ENCODE peak calls at places on chromosomes 4 and X, in seven cellular contexts. O is hepatocyte, P is neural progenitor cell, Z is GM23338, U is OCI-LY7, I is SK-N-SH, N is MM.1S. Y is an unnamed sample.
A peak's percentile ranks its signal among the peaks of the same experiment; 100 is the strongest.

GRCh38 chrX:152884171-152884570 is 13.7 kb upstream of the ZNF185 start:
- DNase-seq in N (no peak), Z (peak; percentile 33), O (no peak), P (no peak), U (no peak), I (no peak), Y (no peak)

GRCh38 chr4:10656988-10657387 is 27.6 kb downstream of the CLNK start:
- DNase-seq in Z (no peak), O (peak; percentile 14), U (no peak), I (no peak), N (no peak), P (no peak), Y (peak; percentile 89)

GRCh38 chr4:134905061-134905460 is 703.5 kb upstream of the PABPC4L start:
- DNase-seq in U (no peak), I (no peak), N (no peak), O (no peak), P (no peak), Z (no peak), Y (peak; percentile 7)

GRCh38 chrX:45024501-45024900 is 151.5 kb downstream of the KDM6A start:
- DNase-seq in O (no peak), I (no peak), P (no peak), U (no peak), N (no peak), Z (no peak), Y (no peak)

GRCh38 chr4:142110136-142110535 is 473.8 kb downstream of the IL15 start:
- DNase-seq in I (no peak), U (no peak), Z (no peak), O (no peak), N (no peak), P (no peak), Y (no peak)

GRCh38 chrX:49043220-49043986 is at the start of gene TFE3:
- DNase-seq in O (peak; percentile 98), I (peak; percentile 94), P (peak; percentile 99), Z (peak; percentile 98), N (peak; percentile 97), U (peak; percentile 98), Y (peak; percentile 99)

GRCh38 chrX:44012484-44013096 is 39.4 kb upstream of the NDP start:
- DNase-seq in N (peak; percentile 50), U (no peak), P (no peak), I (no peak), Z (no peak), O (no peak), Y (peak; percentile 95)

GRCh38 chr4:73730292-73730691 is 10.1 kb upstream of the CXCL8 start:
- DNase-seq in Z (no peak), P (no peak), N (no peak), O (no peak), I (no peak), U (no peak), Y (peak; percentile 89)

GRCh38 chrX:72020204-72020603 is 109.6 kb downstream of the NHSL2 start:
- DNase-seq in I (no peak), N (no peak), Z (no peak), P (no peak), O (no peak), U (no peak), Y (no peak)

GRCh38 chr4:75963558-75963957 is 22.7 kb upstream of the NAAA start:
- DNase-seq in I (no peak), O (no peak), P (no peak), U (no peak), Z (no peak), N (no peak), Y (no peak)
- TF ChIP-seq EZH2phosphoT487 in I (no peak), O (no peak), P (no peak), U (no peak), Z (no peak), N (no peak), Y (no peak)

DNA sequence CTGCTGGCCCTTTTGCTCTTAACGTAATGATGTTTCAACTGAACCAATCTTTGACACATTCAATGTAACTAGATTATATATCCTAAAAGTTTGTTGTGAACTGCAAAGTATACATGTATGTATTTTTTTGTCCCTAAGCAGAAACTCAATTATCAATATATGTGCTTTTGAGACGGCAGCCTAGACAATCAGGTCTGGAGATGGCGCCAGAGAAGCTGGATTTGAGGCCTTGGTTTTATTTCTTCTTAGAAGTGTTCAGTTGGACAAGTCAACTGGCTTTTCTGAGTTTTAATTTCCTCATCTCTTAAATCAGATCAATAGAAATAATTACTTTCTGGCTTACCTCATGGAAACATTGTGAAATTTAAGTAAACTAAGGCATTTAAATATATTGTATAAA is 62.5 kb downstream of the DCAF8L1 start:
- DNase-seq in O (peak; percentile 25), I (no peak), U (no peak), Z (peak; percentile 2), P (peak; percentile 11), N (no peak), Y (peak; percentile 46)
- TF ChIP-seq CTCF in O (peak; percentile 37), I (no peak), U (no peak), Z (peak; percentile 49), P (peak; percentile 45), N (no peak), Y (peak; percentile 51)

GRCh38 chr4:36286481-36286871 is 5.1 kb downstream of the DTHD1 start:
- DNase-seq in O (no peak), I (no peak), Z (no peak), U (no peak), P (no peak), N (no peak), Y (no peak)
- H2AFZ ChIP-seq in O (no peak overlapping the region), I (no peak overlapping the region), Z (no peak overlapping the region), U (peak overlapping the region; percentile 56), P (no peak overlapping the region), N (no peak overlapping the region), Y (peak overlapping the region; percentile 21)

DNA sequence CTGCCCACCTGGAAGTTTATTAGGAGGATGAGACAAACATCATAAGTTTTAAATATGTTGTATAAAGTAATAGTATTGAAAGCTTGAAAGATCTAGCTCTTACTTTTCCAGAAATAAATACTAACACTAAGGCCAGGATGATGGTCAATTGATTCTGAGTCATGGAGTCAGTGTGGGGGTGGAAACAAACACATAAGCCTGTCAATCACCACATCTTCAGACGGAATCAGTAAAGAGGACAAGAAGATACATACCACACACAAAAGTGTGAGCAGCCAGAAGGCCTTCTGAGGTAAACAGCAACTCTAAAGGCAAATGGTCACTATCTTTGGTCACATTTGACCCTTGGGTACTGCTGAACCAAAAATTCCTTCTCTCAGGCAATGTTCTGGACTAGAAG is 365.0 kb upstream of the RASGEF1B start:
- DNase-seq in P (no peak), N (no peak), O (no peak), I (no peak), Z (no peak), U (no peak), Y (no peak)
- TF ChIP-seq EZH2phosphoT487 in P (no peak), N (no peak), O (no peak), I (no peak), Z (no peak), U (no peak), Y (no peak)

GRCh38 chr4:57146444-57146843 is 36.3 kb upstream of the IGFBP7 start:
- DNase-seq in O (no peak), N (no peak), I (no peak), U (no peak), P (no peak), Z (no peak), Y (no peak)
- TF ChIP-seq CTCF in O (no peak), N (no peak), I (no peak), U (no peak), P (no peak), Z (no peak), Y (no peak)

DNA sequence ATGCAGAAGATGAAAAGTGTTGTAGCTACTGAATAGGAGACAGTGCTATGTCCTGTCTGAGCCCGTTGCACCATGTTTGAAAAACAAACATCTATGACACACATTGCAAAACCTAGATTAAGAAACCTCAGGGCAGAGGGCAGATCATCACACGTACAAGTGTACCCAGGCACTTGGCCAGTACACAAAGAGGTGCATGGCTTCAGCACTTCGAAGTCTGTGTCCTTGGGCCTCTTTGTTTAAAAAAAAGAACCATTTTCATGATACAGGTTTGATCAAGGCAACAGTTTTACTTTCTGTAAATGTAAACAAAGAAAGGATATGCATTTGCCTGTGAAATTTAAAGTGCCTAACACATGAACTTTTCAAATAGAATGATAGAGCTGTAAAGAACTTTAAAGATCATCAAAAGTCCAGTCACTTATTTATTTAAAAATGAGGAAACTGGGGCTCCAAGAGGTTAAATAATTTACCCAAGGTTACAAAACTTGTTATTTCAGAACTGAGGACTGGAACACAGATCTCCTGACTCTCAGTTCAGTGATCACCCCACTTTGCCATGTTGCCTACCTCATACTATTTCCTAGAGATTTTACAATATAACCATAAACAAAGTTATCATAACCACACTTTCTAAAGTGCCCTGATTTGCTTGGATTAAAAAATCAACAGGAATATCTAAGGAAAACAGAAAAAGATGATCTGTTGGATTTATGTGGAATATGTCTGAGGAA is 7.2 kb upstream of the ACSL4 start:
- DNase-seq in I (no peak), O (peak; percentile 30), N (no peak), P (no peak), U (no peak), Z (no peak), Y (peak; percentile 60)
- H2AFZ ChIP-seq in I (no peak overlapping the region), O (no peak overlapping the region), N (no peak overlapping the region), P (no peak overlapping the region), U (no peak overlapping the region), Z (no peak overlapping the region), Y (no peak overlapping the region)

DNA sequence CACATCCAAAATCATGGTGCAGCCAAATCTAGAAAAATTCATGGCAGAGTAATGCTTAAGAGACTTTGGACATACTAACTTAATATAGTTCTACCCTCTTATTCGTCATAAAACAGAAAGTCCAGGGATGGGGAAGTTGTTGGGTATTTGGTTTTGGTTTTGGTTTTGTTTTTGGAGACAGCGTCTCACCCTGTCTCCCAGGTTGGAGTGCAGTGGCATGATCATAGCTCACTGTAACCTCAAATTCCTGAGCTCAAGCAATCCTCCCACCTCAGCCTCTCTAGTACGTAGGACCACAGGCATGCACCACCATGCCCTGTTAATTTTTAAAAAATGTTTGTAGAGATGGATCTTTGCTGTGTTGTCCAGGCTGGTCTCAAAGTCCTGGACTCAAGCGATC is 271.8 kb upstream of the TENM3 start:
- DNase-seq in Z (no peak), U (no peak), N (peak; percentile 53), O (no peak), P (no peak), I (no peak), Y (no peak)
- TF ChIP-seq EZH2phosphoT487 in Z (no peak), U (no peak), N (no peak), O (no peak), P (no peak), I (no peak), Y (no peak)

GRCh38 chrX:154046262-154046771 is 26.6 kb upstream of the IRAK1 start:
- DNase-seq in O (peak; percentile 67), P (peak; percentile 9), N (no peak), U (no peak), I (no peak), Z (no peak), Y (no peak)
- TF ChIP-seq CTCF in O (peak; percentile 28), P (no peak), N (no peak), U (no peak), I (peak; percentile 31), Z (no peak), Y (no peak)